ENCODE peak calls at places on chromosome 9, in nine cellular contexts. W is astrocyte of the cerebellum, V is AG10803, E is bronchial epithelial cell, O is mucosa of descending colon, Q is GM20000, U is thyroid gland, F is A549, G is cardiac muscle cell. K is an unnamed sample.

GRCh38 chr9:89533396-89534187 is 35.7 kb upstream of the SEMA4D start:
- DNase-seq in W (no peak), V (no peak), E (no peak), O (no peak), Q (no peak), U (no peak), F (no peak), G (no peak), K (no peak)

GRCh38 chr9:121386442-121387175 is 16.6 kb upstream of the STOM start:
- DNase-seq in W (no peak), V (no peak), E (no peak), O (no peak), Q (no peak), U (peak), F (no peak), G (no peak), K (no peak)

GRCh38 chr9:85155380-85155779 is 485.9 kb downstream of the NTRK2 start:
- DNase-seq in W (no peak), V (peak), E (no peak), O (no peak), Q (no peak), U (no peak), F (no peak), G (no peak), K (peak)

GRCh38 chr9:125586173-125586512 is 120.9 kb downstream of the MAPKAP1 start:
- DNase-seq in W (no peak), V (no peak), E (no peak), O (no peak), Q (no peak), U (no peak), F (no peak), G (no peak), K (no peak)

GRCh38 chr9:133690111-133690561 is 48.0 kb downstream of the SARDH start:
- DNase-seq in W (no peak), V (no peak), E (peak), O (no peak), Q (no peak), U (peak), F (no peak), G (no peak), K (no peak)

GRCh38 chr9:123590499-123590898 is 234.5 kb downstream of the CRB2 start:
- DNase-seq in W (no peak), V (no peak), E (no peak), O (no peak), Q (no peak), U (no peak), F (no peak), G (no peak), K (no peak)

GRCh38 chr9:97900738-97901565 is 21.3 kb downstream of the TRMO start:
- DNase-seq in W (peak), V (peak), E (peak), O (no peak), Q (peak), U (peak), F (peak), G (peak), K (no peak)

GRCh38 chr9:78972303-78973002 is 599.3 kb upstream of the TLE4 start:
- DNase-seq in W (no peak), V (no peak), E (no peak), O (no peak), Q (no peak), U (no peak), F (no peak), G (no peak), K (no peak)

GRCh38 chr9:9341203-9341602 is 1271.6 kb downstream of the PTPRD start:
- DNase-seq in W (no peak), V (no peak), E (no peak), O (no peak), Q (no peak), U (peak), F (no peak), G (no peak), K (no peak)

GRCh38 chr9:18490591-18491370 is 16.8 kb downstream of the ADAMTSL1 start:
- DNase-seq in W (peak), V (peak), E (peak), O (no peak), Q (no peak), U (no peak), F (no peak), G (peak), K (peak)

GRCh38 chr9:137975527-137975913 is 97.9 kb downstream of the CACNA1B start:
- DNase-seq in W (no peak), V (no peak), E (no peak), O (no peak), Q (no peak), U (no peak), F (no peak), G (no peak), K (no peak)

GRCh38 chr9:19516348-19516747 is 107.5 kb downstream of the ACER2 start:
- DNase-seq in W (no peak), V (no peak), E (no peak), O (no peak), Q (no peak), U (no peak), F (no peak), G (no peak), K (no peak)

GRCh38 chr9:27059406-27059805 is 49.6 kb upstream of the TEK start:
- DNase-seq in W (no peak), V (no peak), E (no peak), O (no peak), Q (no peak), U (no peak), F (no peak), G (no peak), K (no peak)

GRCh38 chr9:98374385-98375051 is 119.1 kb upstream of the TBC1D2 start:
- DNase-seq in W (peak), V (peak), E (peak), O (no peak), Q (no peak), U (no peak), F (peak), G (peak), K (no peak)

GRCh38 chr9:119611564-119611963 is 242.3 kb upstream of the BRINP1 start:
- DNase-seq in W (no peak), V (no peak), E (no peak), O (no peak), Q (no peak), U (no peak), F (no peak), G (no peak), K (no peak)

GRCh38 chr9:78932849-78933627 is 636.1 kb downstream of the PSAT1 start:
- DNase-seq in W (no peak), V (peak), E (peak), O (no peak), Q (no peak), U (no peak), F (peak), G (peak), K (no peak)

GRCh38 chr9:82605657-82606031 is 457.3 kb downstream of the RASEF start:
- DNase-seq in W (no peak), V (no peak), E (no peak), O (no peak), Q (no peak), U (no peak), F (no peak), G (no peak), K (no peak)

GRCh38 chr9:73219985-73220626 is 68.4 kb downstream of the ANXA1 start:
- DNase-seq in W (no peak), V (peak), E (peak), O (no peak), Q (peak), U (no peak), F (peak), G (peak), K (no peak)

GRCh38 chr9:88772602-88773001 is 218.7 kb upstream of the S1PR3 start:
- DNase-seq in W (no peak), V (no peak), E (peak), O (no peak), Q (no peak), U (no peak), F (no peak), G (no peak), K (no peak)

GRCh38 chr9:134709512-134710270 is 68.1 kb downstream of the COL5A1 start:
- DNase-seq in W (no peak), V (peak), E (no peak), O (peak), Q (no peak), U (no peak), F (no peak), G (peak), K (no peak)

GRCh38 chr9:99052849-99053715 is 51.8 kb upstream of the TGFBR1 start:
- DNase-seq in W (no peak), V (no peak), E (no peak), O (no peak), Q (no peak), U (no peak), F (no peak), G (no peak), K (no peak)

GRCh38 chr9:72477862-72478564 is 43.4 kb upstream of the TMC1 start:
- DNase-seq in W (no peak), V (peak), E (peak), O (no peak), Q (peak), U (peak), F (peak), G (peak), K (no peak)

GRCh38 chr9:20044686-20045085 is 255.8 kb upstream of the SLC24A2 start:
- DNase-seq in W (no peak), V (no peak), E (peak), O (no peak), Q (no peak), U (no peak), F (no peak), G (no peak), K (no peak)

GRCh38 chr9:76662476-76663281 is 101.6 kb upstream of the PCA3 start:
- DNase-seq in W (no peak), V (no peak), E (peak), O (no peak), Q (no peak), U (no peak), F (no peak), G (no peak), K (no peak)

GRCh38 chr9:121650220-121651013 is 1.0 kb upstream of the DAB2IP start:
- DNase-seq in W (no peak), V (no peak), E (peak), O (peak), Q (no peak), U (peak), F (peak), G (peak), K (no peak)

GRCh38 chr9:114023961-114024360 is 54.1 kb downstream of the AMBP start:
- DNase-seq in W (no peak), V (no peak), E (no peak), O (no peak), Q (no peak), U (no peak), F (no peak), G (no peak), K (no peak)
- TF ChIP-seq CTCF in W (no peak), V (no peak), E (no peak), O (no peak), Q (no peak), U (no peak), F (no peak), G (no peak), K (no peak)

GRCh38 chr9:14433841-14434511 is 120.0 kb upstream of the NFIB start:
- DNase-seq in W (peak), V (peak), E (peak), O (no peak), Q (no peak), U (no peak), F (peak), G (peak), K (peak)
- TF ChIP-seq CTCF in W (no peak), V (peak), E (no peak), O (no peak), Q (no peak), U (peak), F (peak), G (peak), K (peak)

GRCh38 chr9:16243798-16244197 is 626.7 kb downstream of the BNC2 start:
- DNase-seq in W (no peak), V (no peak), E (no peak), O (no peak), Q (no peak), U (no peak), F (no peak), G (no peak), K (no peak)

GRCh38 chr9:16246785-16247184 is 623.7 kb downstream of the BNC2 start:
- DNase-seq in W (no peak), V (peak), E (no peak), O (no peak), Q (no peak), U (no peak), F (no peak), G (peak), K (no peak)

GRCh38 chr9:16248816-16249215 is 621.7 kb downstream of the BNC2 start:
- DNase-seq in W (no peak), V (no peak), E (no peak), O (no peak), Q (no peak), U (no peak), F (no peak), G (no peak), K (no peak)

GRCh38 chr9:16245756-16246440 is 624.6 kb downstream of the BNC2 start:
- DNase-seq in W (no peak), V (peak), E (no peak), O (no peak), Q (no peak), U (no peak), F (peak), G (peak), K (no peak)

DNA sequence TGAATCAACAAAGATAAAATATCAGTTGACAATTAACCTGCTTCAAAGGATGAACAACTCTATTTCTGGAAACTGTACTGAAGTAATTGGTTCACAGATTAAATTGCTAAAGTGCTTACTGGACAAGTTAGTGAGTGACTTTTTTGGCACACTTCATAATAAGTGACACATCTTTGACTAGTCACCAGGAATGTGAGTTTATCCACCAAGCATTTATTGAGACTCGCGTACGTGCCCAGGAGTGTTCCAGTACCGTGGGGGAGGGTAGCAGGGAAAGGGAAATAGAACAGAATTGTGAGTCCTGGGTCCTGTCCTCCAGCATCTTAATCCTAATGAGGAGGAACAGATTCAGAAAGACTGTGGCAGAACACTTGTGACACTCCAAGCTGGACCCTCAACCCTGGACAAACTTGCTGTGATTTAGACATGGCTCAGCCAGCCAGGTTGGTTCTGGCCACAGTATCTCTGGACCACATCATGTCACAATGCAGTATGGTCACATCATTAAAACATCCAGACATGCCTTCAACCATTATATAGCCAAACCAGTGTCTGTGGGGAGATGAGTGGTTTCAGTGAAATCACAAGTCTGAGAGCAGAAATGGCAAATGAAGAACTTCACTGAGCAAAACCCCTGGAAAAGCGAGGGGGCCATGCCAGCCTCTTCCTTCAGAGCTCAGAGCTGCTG is 623.1 kb downstream of the BNC2 start:
- DNase-seq in W (no peak), V (peak), E (peak), O (no peak), Q (no peak), U (peak), F (peak), G (peak), K (no peak)
- TF ChIP-seq CTCF in W (no peak), V (no peak), E (no peak), O (no peak), Q (no peak), U (no peak), F (no peak), G (no peak), K (no peak)

DNA sequence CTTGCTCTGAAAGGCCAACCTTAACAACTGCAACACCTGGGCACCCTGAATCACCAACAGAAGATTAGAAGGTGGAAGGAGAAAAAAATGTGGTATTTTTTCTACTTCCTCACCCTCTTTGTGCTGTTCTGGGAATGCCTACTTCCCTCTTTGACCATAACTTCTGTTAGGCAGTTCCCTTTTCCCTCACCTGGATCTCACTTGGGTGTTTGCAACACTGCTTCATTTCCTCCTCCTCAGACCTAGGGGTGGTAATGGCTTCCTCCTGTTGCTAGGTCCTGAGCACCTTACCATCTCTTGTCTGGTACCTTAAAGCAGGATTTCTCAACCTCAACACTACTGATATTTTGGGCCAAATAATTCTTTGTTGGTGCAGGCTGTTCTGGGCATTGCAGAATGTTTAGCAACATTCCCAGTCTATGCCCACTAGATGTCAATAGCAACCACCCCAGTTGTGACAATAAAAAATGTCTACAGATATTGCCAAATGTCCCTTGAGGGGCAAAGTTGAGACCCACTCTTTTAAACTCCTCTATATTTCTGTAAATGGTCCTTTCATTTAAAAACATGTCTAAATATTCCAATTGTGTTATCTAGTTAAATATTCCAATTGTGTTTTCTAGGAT is 300.0 kb upstream of the VLDLR start:
- DNase-seq in W (no peak), V (no peak), E (no peak), O (no peak), Q (no peak), U (no peak), F (no peak), G (peak), K (no peak)
- TF ChIP-seq CTCF in W (no peak), V (no peak), E (peak), O (no peak), Q (no peak), U (peak), F (no peak), G (peak), K (no peak)

DNA sequence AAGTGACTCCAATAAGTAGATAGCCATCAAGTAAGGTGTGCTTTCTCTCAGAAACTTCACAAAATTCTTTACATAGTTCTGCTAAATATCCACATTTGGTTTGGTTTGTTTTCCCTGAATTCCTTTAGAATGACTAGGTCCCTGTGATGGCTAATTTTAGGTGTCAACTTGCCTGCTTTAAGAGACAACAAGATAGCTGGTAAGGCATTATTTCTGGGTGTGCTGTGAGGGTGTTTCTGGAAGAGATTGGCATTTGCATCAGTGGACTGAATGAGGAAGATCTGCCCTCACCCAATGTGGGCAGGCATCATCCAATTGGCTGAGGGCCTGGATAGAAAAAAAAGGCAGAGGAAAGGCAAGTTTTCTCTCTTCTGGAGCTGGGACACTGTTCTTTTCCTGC is 8.3 kb upstream of the PTBP3 start:
- DNase-seq in W (no peak), V (peak), E (no peak), O (no peak), Q (no peak), U (no peak), F (peak), G (peak), K (no peak)
- TF ChIP-seq CTCF in W (no peak), V (no peak), E (no peak), O (no peak), Q (no peak), U (no peak), F (no peak), G (no peak), K (no peak)

K was measured in AG09319.